ENCODE peak calls at places on chromosomes 16 and 17, in nine cellular contexts. V is activated T-cell treated with anti-CD3 and anti-CD28 coated beads for 1 hour; G is NCI-H1417; C is upper lobe of right lung; I is GM13977; U is stimulated activated CD8-positive, alpha-beta memory T cell treated with anti-CD3 and anti-CD28 coated beads, Interleukin-4, amount 100 ng/mL, for 1 hour; T is right cardiac atrium; J is HL-60; P is adrenal gland. D is an unnamed sample.

GRCh38 chr16:82761236-82761635 is 134.5 kb downstream of the CDH13 start:
- DNase-seq in V (no peak), G (no peak), C (no peak), I (no peak), U (no peak), T (peak; percentile 84), J (no peak), P (peak; percentile 41), D (no peak)

GRCh38 chr16:78505544-78506371 is 406.3 kb downstream of the WWOX start:
- DNase-seq in V (no peak), G (no peak), C (peak; percentile 68), I (no peak), U (no peak), T (peak; percentile 84), J (no peak), P (peak; percentile 55), D (no peak)

GRCh38 chr17:56009795-56010715 is 143.2 kb upstream of the ANKFN1 start:
- DNase-seq in V (no peak), G (no peak), C (no peak), I (no peak), U (no peak), T (no peak), J (peak; percentile 26), P (no peak), D (no peak)

GRCh38 chr16:68743664-68744063 is 6.6 kb downstream of the CDH1 start:
- DNase-seq in V (no peak), G (no peak), C (no peak), I (no peak), U (no peak), T (no peak), J (no peak), P (no peak), D (no peak)

GRCh38 chr17:78600181-78600651 is 23.0 kb upstream of the DNAH17 start:
- DNase-seq in V (no peak), G (no peak), C (no peak), I (no peak), U (no peak), T (no peak), J (no peak), P (no peak), D (no peak)

GRCh38 chr17:68182940-68183551 is 64.8 kb upstream of the AMZ2 start:
- DNase-seq in V (peak; percentile 43), G (no peak), C (no peak), I (peak; percentile 56), U (no peak), T (no peak), J (no peak), P (no peak), D (peak; percentile 71)

GRCh38 chr16:84827897-84828296 is 8.1 kb downstream of the CRISPLD2 start:
- DNase-seq in V (no peak), G (no peak), C (no peak), I (no peak), U (no peak), T (no peak), J (no peak), P (no peak), D (no peak)

GRCh38 chr17:60039509-60040442 is 38.9 kb downstream of the HEATR6 start:
- DNase-seq in V (no peak), G (no peak), C (no peak), I (no peak), U (no peak), T (no peak), J (no peak), P (no peak), D (no peak)

GRCh38 chr17:12256380-12256995 is 235.8 kb downstream of the MAP2K4 start:
- DNase-seq in V (no peak), G (peak; percentile 1), C (no peak), I (peak; percentile 52), U (no peak), T (peak; percentile 23), J (peak; percentile 9), P (peak; percentile 22), D (no peak)

GRCh38 chr16:28975158-28975603 is 603 bp downstream of the SPNS1 start:
- DNase-seq in V (no peak), G (no peak), C (no peak), I (no peak), U (no peak), T (no peak), J (no peak), P (peak; percentile 14), D (no peak)

GRCh38 chr17:74245145-74245817 is 28.8 kb upstream of the DNAI2 start:
- DNase-seq in V (no peak), G (no peak), C (no peak), I (no peak), U (no peak), T (no peak), J (no peak), P (no peak), D (no peak)

D was measured in CD8-positive, alpha-beta T cell.